ENCODE peak calls at places on chromosomes 6 and 20, in ten cellular contexts. E is hepatic stellate cell; L is DMS53; A is lower lobe of right lung; I is CD8-positive, alpha-beta T cell; Y is activated CD4-positive, alpha-beta T cell treated with anti-CD3 and anti-CD28 coated beads, Interleukin-2, amount 50 U/mL, for 4 hours; P is activated CD8-positive, alpha-beta memory T cell treated with anti-CD3 and anti-CD28 coated beads for 4 hours; H is NCI-H2029; C is EL; S is GM20000. N is an unnamed sample.

GRCh38 chr6:84667252-84668213 is 96.9 kb downstream of the TBX18 start:
- DNase-seq in E (no peak), L (no peak), A (no peak), I (no peak), Y (no peak), P (no peak), H (no peak), C (peak), S (no peak), N (no peak)

GRCh38 chr6:35161265-35161664 is 20.1 kb upstream of the TCP11 start:
- DNase-seq in E (no peak), L (peak), A (no peak), I (no peak), Y (no peak), P (no peak), H (no peak), C (no peak), S (no peak), N (no peak)

GRCh38 chr20:61373055-61373399 is 121.0 kb downstream of the CDH4 start:
- DNase-seq in E (no peak), L (no peak), A (no peak), I (no peak), Y (no peak), P (no peak), H (no peak), C (no peak), S (no peak), N (no peak)

GRCh38 chr20:35742741-35743523 is 872 bp upstream of the RBM39 start:
- DNase-seq in E (no peak), L (peak), A (no peak), I (no peak), Y (no peak), P (no peak), H (peak), C (peak), S (peak), N (no peak)

GRCh38 chr6:4581468-4582420 is 194.5 kb upstream of the CDYL start:
- DNase-seq in E (peak), L (no peak), A (no peak), I (no peak), Y (no peak), P (no peak), H (no peak), C (peak), S (no peak), N (no peak)

GRCh38 chr6:106546322-106547052 is 82.8 kb downstream of the RTN4IP1 start:
- DNase-seq in E (peak), L (peak), A (no peak), I (no peak), Y (no peak), P (no peak), H (no peak), C (peak), S (no peak), N (no peak)

GRCh38 chr6:31946370-31946885 is 533 bp downstream of the CFB start:
- DNase-seq in E (no peak), L (no peak), A (no peak), I (no peak), Y (no peak), P (no peak), H (no peak), C (no peak), S (no peak), N (no peak)

GRCh38 chr6:135346747-135347146 is 150.8 kb downstream of the AHI1 start:
- DNase-seq in E (no peak), L (no peak), A (no peak), I (no peak), Y (no peak), P (no peak), H (no peak), C (peak), S (no peak), N (no peak)

GRCh38 chr6:21045135-21045616 is 510.9 kb downstream of the CDKAL1 start:
- DNase-seq in E (no peak), L (peak), A (no peak), I (no peak), Y (no peak), P (no peak), H (no peak), C (no peak), S (no peak), N (no peak)

GRCh38 chr20:3311623-3312022 is 72.6 kb upstream of the SLC4A11 start:
- DNase-seq in E (no peak), L (no peak), A (no peak), I (no peak), Y (no peak), P (no peak), H (no peak), C (no peak), S (no peak), N (no peak)

GRCh38 chr6:157632821-157633220 is 190.2 kb upstream of the SNX9 start:
- DNase-seq in E (peak), L (no peak), A (no peak), I (no peak), Y (no peak), P (no peak), H (no peak), C (peak), S (no peak), N (no peak)

GRCh38 chr20:48523191-48523757 is 304.5 kb downstream of the PREX1 start:
- DNase-seq in E (peak), L (peak), A (no peak), I (no peak), Y (no peak), P (no peak), H (no peak), C (peak), S (peak), N (no peak)

GRCh38 chr20:6837730-6838129 is 70.2 kb downstream of the BMP2 start:
- DNase-seq in E (no peak), L (no peak), A (no peak), I (no peak), Y (no peak), P (no peak), H (no peak), C (no peak), S (no peak), N (no peak)

N was measured in activated T-helper 9 cell treated with anti-CD3 and anti-CD28 coated beads, Interleukin-2, amount 50 U/mL, for 16 hours.